ENCODE peak calls at places on chromosomes 7 and 10, in five cellular contexts. X is stimulated activated CD4-positive, alpha-beta T cell treated with anti-CD3 and anti-CD28 coated beads, TNF-alpha, amount 100 ng/mL, for 24 hours; J is skeletal muscle cell; M is RWPE1; Z is mammary epithelial cell. U is an unnamed sample.

GRCh38 chr7:30548762-30549344 is 44.2 kb upstream of the GGCT start:
- DNase-seq in Z (peak), J (no peak), X (peak), M (peak), U (peak)

GRCh38 chr7:158268851-158269535 is 318.6 kb downstream of the PTPRN2 start:
- DNase-seq in J (no peak), Z (no peak), X (no peak), M (no peak), U (no peak)

GRCh38 chr10:99395750-99396445 is 34.5 kb downstream of the GOT1 start:
- DNase-seq in J (peak), Z (peak), X (no peak), M (peak), U (no peak)

GRCh38 chr7:28270536-28270935 is 89.9 kb upstream of the JAZF1 start:
- DNase-seq in J (no peak), X (no peak), M (no peak), Z (no peak), U (no peak)

GRCh38 chr7:43462836-43463235 is 120.1 kb upstream of the STK17A start:
- DNase-seq in M (no peak), X (no peak), J (no peak), Z (no peak), U (no peak)

GRCh38 chr10:17548786-17549185 is 68.4 kb downstream of the HACD1 start:
- DNase-seq in X (no peak), J (peak), Z (no peak), M (no peak), U (no peak)

GRCh38 chr10:76133597-76134255 is 702.3 kb downstream of the LRMDA start:
- DNase-seq in Z (no peak), X (no peak), M (no peak), J (no peak), U (peak)

GRCh38 chr7:42181566-42181965 is 55.4 kb downstream of the GLI3 start:
- DNase-seq in Z (no peak), X (no peak), M (peak), J (no peak), U (no peak)

GRCh38 chr10:27981744-27982143 is 17.1 kb downstream of the ODAD2 start:
- DNase-seq in J (no peak), Z (no peak), X (no peak), M (no peak), U (no peak)

GRCh38 chr7:125847055-125847454 is 917.4 kb upstream of the POT1 start:
- DNase-seq in J (no peak), X (no peak), M (no peak), Z (no peak), U (no peak)

GRCh38 chr10:36994886-36995285 is 130.5 kb upstream of the ANKRD30A start:
- DNase-seq in J (no peak), M (no peak), Z (no peak), X (no peak), U (no peak)

GRCh38 chr10:12806228-12807095 is 195.1 kb downstream of the CCDC3 start:
- DNase-seq in M (no peak), X (no peak), J (no peak), Z (no peak), U (no peak)

GRCh38 chr7:40983106-40983505 is 719.8 kb downstream of the INHBA start:
- DNase-seq in X (no peak), Z (no peak), J (no peak), M (no peak), U (no peak)

GRCh38 chr7:107327986-107328569 is 141.8 kb upstream of the GPR22 start:
- DNase-seq in J (no peak), Z (peak), M (peak), X (no peak), U (no peak)

GRCh38 chr7:157792241-157792950 is 455.6 kb downstream of the DNAJB6 start:
- DNase-seq in Z (no peak), J (no peak), M (no peak), X (no peak), U (no peak)

GRCh38 chr7:135923700-135924261 is 53.4 kb downstream of the MTPN start:
- DNase-seq in J (peak), X (no peak), M (peak), Z (peak), U (no peak)

GRCh38 chr10:45408421-45409319 is 34.7 kb downstream of the ALOX5 start:
- DNase-seq in X (no peak), M (no peak), J (no peak), Z (no peak), U (no peak)

GRCh38 chr7:30896041-30896440 is 15.6 kb upstream of the AQP1 start:
- DNase-seq in J (no peak), M (peak), X (no peak), Z (no peak), U (no peak)

GRCh38 chr7:101728128-101728527 is 89.3 kb upstream of the CUX1 start:
- DNase-seq in X (no peak), M (no peak), Z (no peak), J (no peak), U (no peak)

GRCh38 chr10:28774051-28774995 is 97.0 kb downstream of the BAMBI start:
- DNase-seq in J (no peak), Z (no peak), M (no peak), X (no peak), U (no peak)

GRCh38 chr7:157541796-157542668 is 205.2 kb downstream of the DNAJB6 start:
- DNase-seq in Z (no peak), X (no peak), J (no peak), M (no peak), U (no peak)

GRCh38 chr10:103080891-103081581 is 112.0 kb downstream of the NT5C2 start:
- DNase-seq in Z (peak), M (peak), X (no peak), J (no peak), U (no peak)

GRCh38 chr10:683448-684071 is 5.9 kb downstream of the DIP2C start:
- DNase-seq in J (peak), M (peak), Z (no peak), X (no peak), U (no peak)

GRCh38 chr7:114889646-114890285 is 32.1 kb upstream of the MDFIC start:
- DNase-seq in Z (peak), X (no peak), J (peak), M (peak), U (no peak)

GRCh38 chr10:82245906-82246305 is 370.9 kb downstream of the NRG3 start:
- DNase-seq in J (no peak), X (no peak), Z (peak), M (no peak), U (no peak)

GRCh38 chr10:79445217-79445707 is at the start of gene ZCCHC24:
- DNase-seq in J (no peak), M (peak), X (peak), Z (peak), U (peak)

GRCh38 chr10:90162464-90162863 is 461.1 kb downstream of the KIF20B start:
- DNase-seq in Z (peak), M (no peak), J (peak), X (no peak), U (no peak)

GRCh38 chr7:157310676-157311185 is 26.1 kb upstream of the DNAJB6 start:
- DNase-seq in J (no peak), Z (peak), X (no peak), M (no peak), U (no peak)

GRCh38 chr7:113060100-113060499 is 26.5 kb downstream of the GPR85 start:
- DNase-seq in Z (no peak), J (no peak), M (no peak), X (no peak), U (no peak)

GRCh38 chr7:116806046-116806944 is 56.1 kb upstream of the CAPZA2 start:
- DNase-seq in M (no peak), X (no peak), J (no peak), Z (no peak), U (no peak)

GRCh38 chr10:3779146-3779707 is 5.8 kb downstream of the KLF6 start:
- DNase-seq in X (no peak), Z (peak), M (no peak), J (no peak), U (no peak)

U was measured in Karpas-422.